ENCODE peak calls at places on chromosomes 3 and 15, in nine cellular contexts. One of them, this sample, is unnamed.
A peak's percentile ranks its signal among the peaks of the same experiment; 100 is the strongest.

GRCh38 chr3:192817053-192817452 is 89.7 kb upstream of the FGF12 start:
- DNase-seq in BE2C: no peak
- DNase-seq in psoas muscle: no peak
- DNase-seq in bronchial epithelial cell: peak; percentile 83
- DNase-seq in uterus: no peak
- DNase-seq in left lung: no peak
- DNase-seq in mucosa of descending colon: no peak
- DNase-seq in heart right ventricle: no peak
- DNase-seq in tibial artery: no peak
- DNase-seq in this sample: no peak

GRCh38 chr3:178703268-178703975 is 167.2 kb downstream of the KCNMB2 start:
- DNase-seq in BE2C: no peak
- DNase-seq in psoas muscle: no peak
- DNase-seq in bronchial epithelial cell: peak; percentile 97
- DNase-seq in uterus: no peak
- DNase-seq in left lung: no peak
- DNase-seq in mucosa of descending colon: no peak
- DNase-seq in heart right ventricle: no peak
- DNase-seq in tibial artery: no peak
- DNase-seq in this sample: no peak

GRCh38 chr15:83793069-83793468 is 139.1 kb downstream of the ADAMTSL3 start:
- DNase-seq in BE2C: no peak
- DNase-seq in psoas muscle: no peak
- DNase-seq in bronchial epithelial cell: no peak
- DNase-seq in uterus: no peak
- DNase-seq in left lung: no peak
- DNase-seq in mucosa of descending colon: no peak
- DNase-seq in heart right ventricle: no peak
- DNase-seq in tibial artery: no peak
- DNase-seq in this sample: no peak

GRCh38 chr15:67077641-67078215 is 12.3 kb downstream of the SMAD3 start:
- DNase-seq in BE2C: no peak
- DNase-seq in psoas muscle: peak; percentile 60
- DNase-seq in bronchial epithelial cell: peak; percentile 49
- DNase-seq in uterus: no peak
- DNase-seq in left lung: no peak
- DNase-seq in mucosa of descending colon: peak; percentile 71
- DNase-seq in heart right ventricle: no peak
- DNase-seq in tibial artery: no peak
- DNase-seq in this sample: no peak

GRCh38 chr3:139718415-139718814 is 40.6 kb upstream of the NMNAT3 start:
- DNase-seq in BE2C: peak; percentile 69
- DNase-seq in psoas muscle: peak; percentile 53
- DNase-seq in bronchial epithelial cell: peak; percentile 39
- DNase-seq in uterus: peak; percentile 37
- DNase-seq in left lung: no peak
- DNase-seq in mucosa of descending colon: peak; percentile 35
- DNase-seq in heart right ventricle: peak; percentile 18
- DNase-seq in tibial artery: no peak
- DNase-seq in this sample: no peak

GRCh38 chr15:42151012-42151615 is 5.3 kb downstream of the PLA2G4F start:
- DNase-seq in BE2C: no peak
- DNase-seq in psoas muscle: no peak
- DNase-seq in bronchial epithelial cell: no peak
- DNase-seq in uterus: no peak
- DNase-seq in left lung: no peak
- DNase-seq in mucosa of descending colon: no peak
- DNase-seq in heart right ventricle: no peak
- DNase-seq in tibial artery: no peak
- DNase-seq in this sample: no peak

GRCh38 chr3:159448902-159449301 is 539.7 kb upstream of the IL12A start:
- DNase-seq in BE2C: no peak
- DNase-seq in psoas muscle: no peak
- DNase-seq in bronchial epithelial cell: peak; percentile 52
- DNase-seq in uterus: no peak
- DNase-seq in left lung: no peak
- DNase-seq in mucosa of descending colon: no peak
- DNase-seq in heart right ventricle: no peak
- DNase-seq in tibial artery: no peak
- DNase-seq in this sample: no peak

GRCh38 chr3:130700541-130700940 is 46.1 kb downstream of the PIK3R4 start:
- DNase-seq in BE2C: no peak
- DNase-seq in psoas muscle: no peak
- DNase-seq in bronchial epithelial cell: no peak
- DNase-seq in uterus: no peak
- DNase-seq in left lung: no peak
- DNase-seq in mucosa of descending colon: no peak
- DNase-seq in heart right ventricle: no peak
- DNase-seq in tibial artery: no peak
- DNase-seq in this sample: no peak

GRCh38 chr3:156948402-156949210 is 122.5 kb downstream of the LEKR1 start:
- DNase-seq in BE2C: no peak
- DNase-seq in psoas muscle: no peak
- DNase-seq in bronchial epithelial cell: no peak
- DNase-seq in uterus: no peak
- DNase-seq in left lung: no peak
- DNase-seq in mucosa of descending colon: no peak
- DNase-seq in heart right ventricle: no peak
- DNase-seq in tibial artery: no peak
- DNase-seq in this sample: no peak

GRCh38 chr15:24862726-24863521 is 91.9 kb upstream of the SNRPN start:
- DNase-seq in BE2C: no peak
- DNase-seq in psoas muscle: no peak
- DNase-seq in bronchial epithelial cell: no peak
- DNase-seq in uterus: no peak
- DNase-seq in left lung: no peak
- DNase-seq in mucosa of descending colon: no peak
- DNase-seq in heart right ventricle: no peak
- DNase-seq in tibial artery: no peak
- DNase-seq in this sample: no peak

GRCh38 chr3:197466586-197467399 is 89.0 kb downstream of the BDH1 start:
- DNase-seq in BE2C: peak; percentile 70
- DNase-seq in psoas muscle: no peak
- DNase-seq in bronchial epithelial cell: peak; percentile 54
- DNase-seq in uterus: no peak
- DNase-seq in left lung: no peak
- DNase-seq in mucosa of descending colon: no peak
- DNase-seq in heart right ventricle: no peak
- DNase-seq in tibial artery: no peak
- DNase-seq in this sample: no peak

GRCh38 chr15:61083081-61083780 is 145.9 kb downstream of the RORA start:
- DNase-seq in BE2C: no peak
- DNase-seq in psoas muscle: no peak
- DNase-seq in bronchial epithelial cell: no peak
- DNase-seq in uterus: no peak
- DNase-seq in left lung: no peak
- DNase-seq in mucosa of descending colon: no peak
- DNase-seq in heart right ventricle: no peak
- DNase-seq in tibial artery: no peak
- DNase-seq in this sample: no peak

GRCh38 chr3:129758921-129759320 is 134.6 kb downstream of the TMCC1 start:
- DNase-seq in BE2C: no peak
- DNase-seq in psoas muscle: no peak
- DNase-seq in bronchial epithelial cell: no peak
- DNase-seq in uterus: no peak
- DNase-seq in left lung: no peak
- DNase-seq in mucosa of descending colon: no peak
- DNase-seq in heart right ventricle: no peak
- DNase-seq in tibial artery: no peak
- DNase-seq in this sample: no peak

GRCh38 chr3:113264249-113264648 is 52.9 kb downstream of the BOC start:
- DNase-seq in BE2C: no peak
- DNase-seq in psoas muscle: no peak
- DNase-seq in bronchial epithelial cell: no peak
- DNase-seq in uterus: no peak
- DNase-seq in left lung: no peak
- DNase-seq in mucosa of descending colon: no peak
- DNase-seq in heart right ventricle: no peak
- DNase-seq in tibial artery: no peak
- DNase-seq in this sample: no peak

GRCh38 chr3:113261996-113262665 is 50.8 kb downstream of the BOC start:
- DNase-seq in BE2C: no peak
- DNase-seq in psoas muscle: no peak
- DNase-seq in bronchial epithelial cell: no peak
- DNase-seq in uterus: peak; percentile 53
- DNase-seq in left lung: no peak
- DNase-seq in mucosa of descending colon: no peak
- DNase-seq in heart right ventricle: no peak
- DNase-seq in tibial artery: peak; percentile 67
- DNase-seq in this sample: no peak

GRCh38 chr3:113260980-113261920 is 49.9 kb downstream of the BOC start:
- DNase-seq in BE2C: no peak
- DNase-seq in psoas muscle: peak; percentile 69
- DNase-seq in bronchial epithelial cell: no peak
- DNase-seq in uterus: peak; percentile 85
- DNase-seq in left lung: no peak
- DNase-seq in mucosa of descending colon: no peak
- DNase-seq in heart right ventricle: no peak
- DNase-seq in tibial artery: no peak
- DNase-seq in this sample: no peak

GRCh38 chr3:113264741-113265140 is 53.4 kb downstream of the BOC start:
- DNase-seq in BE2C: no peak
- DNase-seq in psoas muscle: peak; percentile 46
- DNase-seq in bronchial epithelial cell: no peak
- DNase-seq in uterus: no peak
- DNase-seq in left lung: no peak
- DNase-seq in mucosa of descending colon: no peak
- DNase-seq in heart right ventricle: no peak
- DNase-seq in tibial artery: no peak
- DNase-seq in this sample: no peak

DNA sequence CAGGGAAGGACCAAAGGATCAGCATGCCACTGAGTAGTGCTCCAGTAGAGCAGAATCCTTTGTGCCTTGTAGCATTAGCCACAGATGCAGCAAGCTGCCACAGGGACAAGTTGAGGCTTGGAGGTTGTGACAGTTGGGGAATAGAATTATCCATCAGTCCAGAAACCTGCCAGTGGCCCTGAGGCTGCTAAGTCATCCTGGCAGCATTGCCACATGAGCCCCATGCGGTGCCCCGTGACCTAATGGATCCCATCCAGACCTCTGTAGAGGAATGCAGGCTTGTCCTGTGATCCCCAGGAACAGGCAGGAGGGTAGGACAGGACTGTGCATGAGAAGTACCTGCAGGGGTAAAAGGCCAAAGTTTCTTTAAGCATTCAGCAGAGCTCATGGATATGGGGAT is 51.7 kb downstream of the BOC start:
- DNase-seq in BE2C: no peak
- DNase-seq in psoas muscle: no peak
- DNase-seq in bronchial epithelial cell: peak; percentile 62
- DNase-seq in uterus: no peak
- DNase-seq in left lung: no peak
- DNase-seq in mucosa of descending colon: no peak
- DNase-seq in heart right ventricle: no peak
- DNase-seq in tibial artery: no peak
- DNase-seq in this sample: no peak
- H3K4me3 ChIP-seq in BE2C: no peak overlapping the region
- H3K4me3 ChIP-seq in psoas muscle: no peak overlapping the region
- H3K4me3 ChIP-seq in bronchial epithelial cell: no peak overlapping the region
- H3K4me3 ChIP-seq in uterus: no peak overlapping the region
- H3K4me3 ChIP-seq in left lung: no peak overlapping the region
- H3K4me3 ChIP-seq in mucosa of descending colon: no peak overlapping the region
- H3K4me3 ChIP-seq in heart right ventricle: no peak overlapping the region
- H3K4me3 ChIP-seq in tibial artery: no peak overlapping the region
- H3K4me3 ChIP-seq in this sample: no peak overlapping the region

DNA sequence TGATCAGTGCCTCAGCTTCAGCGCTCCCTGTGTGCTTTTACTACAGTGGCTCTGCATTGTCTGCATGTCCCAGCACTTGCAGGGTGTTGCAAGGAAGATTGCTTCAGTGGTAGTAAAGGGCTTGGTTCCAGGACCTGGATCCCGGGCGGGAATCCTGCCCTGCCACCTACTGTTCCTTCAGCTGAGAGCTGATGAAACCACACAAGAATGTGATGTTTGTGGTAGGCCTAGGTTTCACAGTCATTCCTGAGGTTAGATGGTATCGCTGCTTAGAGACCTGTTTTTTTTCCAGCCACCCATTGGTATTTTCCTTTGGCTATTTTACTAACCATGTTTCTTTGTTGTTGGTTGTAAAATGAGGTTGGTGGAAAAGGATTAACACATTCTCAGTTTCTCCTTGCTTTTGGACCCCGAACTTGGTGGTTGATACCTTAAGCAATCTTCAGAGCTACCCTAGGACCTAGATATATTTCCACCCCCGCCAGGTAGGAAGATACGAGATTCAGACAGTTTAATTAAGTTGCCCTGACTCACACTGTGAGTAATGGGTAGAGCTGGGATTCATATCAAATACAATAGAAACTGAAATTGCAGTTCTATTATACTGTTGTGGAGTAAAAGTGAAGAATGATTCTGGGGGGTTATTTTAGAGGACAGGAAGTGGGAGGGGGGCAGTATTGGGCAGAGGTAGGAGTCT is 11.4 kb downstream of the GPR87 start:
- DNase-seq in BE2C: no peak
- DNase-seq in psoas muscle: peak; percentile 51
- DNase-seq in bronchial epithelial cell: peak; percentile 98
- DNase-seq in uterus: peak; percentile 29
- DNase-seq in left lung: no peak
- DNase-seq in mucosa of descending colon: peak; percentile 29
- DNase-seq in heart right ventricle: no peak
- DNase-seq in tibial artery: no peak
- DNase-seq in this sample: no peak
- TF ChIP-seq CTCF in BE2C: no peak
- TF ChIP-seq CTCF in psoas muscle: no peak
- TF ChIP-seq CTCF in bronchial epithelial cell: peak; percentile 33
- TF ChIP-seq CTCF in uterus: no peak
- TF ChIP-seq CTCF in left lung: no peak
- TF ChIP-seq CTCF in mucosa of descending colon: no peak
- TF ChIP-seq CTCF in heart right ventricle: no peak
- TF ChIP-seq CTCF in tibial artery: no peak
- TF ChIP-seq CTCF in this sample: no peak

GRCh38 chr3:16486951-16487480 is 26.5 kb downstream of the RFTN1 start:
- DNase-seq in BE2C: no peak
- DNase-seq in psoas muscle: no peak
- DNase-seq in bronchial epithelial cell: no peak
- DNase-seq in uterus: no peak
- DNase-seq in left lung: no peak
- DNase-seq in mucosa of descending colon: no peak
- DNase-seq in heart right ventricle: no peak
- DNase-seq in tibial artery: no peak
- DNase-seq in this sample: no peak
- H3K36me3 ChIP-seq in BE2C: no peaks in the 10 kb centered on the region
- H3K36me3 ChIP-seq in psoas muscle: peaks cover 22% of the 10 kb centered on the region
- H3K36me3 ChIP-seq in bronchial epithelial cell: peaks cover 2% of the 10 kb centered on the region
- H3K36me3 ChIP-seq in uterus: no peaks in the 10 kb centered on the region
- H3K36me3 ChIP-seq in left lung: peaks cover 9% of the 10 kb centered on the region
- H3K36me3 ChIP-seq in mucosa of descending colon: no peaks in the 10 kb centered on the region
- H3K36me3 ChIP-seq in heart right ventricle: no peaks in the 10 kb centered on the region
- H3K36me3 ChIP-seq in tibial artery: peaks cover 4% of the 10 kb centered on the region
- H3K36me3 ChIP-seq in this sample: peaks cover 10% of the 10 kb centered on the region

DNA sequence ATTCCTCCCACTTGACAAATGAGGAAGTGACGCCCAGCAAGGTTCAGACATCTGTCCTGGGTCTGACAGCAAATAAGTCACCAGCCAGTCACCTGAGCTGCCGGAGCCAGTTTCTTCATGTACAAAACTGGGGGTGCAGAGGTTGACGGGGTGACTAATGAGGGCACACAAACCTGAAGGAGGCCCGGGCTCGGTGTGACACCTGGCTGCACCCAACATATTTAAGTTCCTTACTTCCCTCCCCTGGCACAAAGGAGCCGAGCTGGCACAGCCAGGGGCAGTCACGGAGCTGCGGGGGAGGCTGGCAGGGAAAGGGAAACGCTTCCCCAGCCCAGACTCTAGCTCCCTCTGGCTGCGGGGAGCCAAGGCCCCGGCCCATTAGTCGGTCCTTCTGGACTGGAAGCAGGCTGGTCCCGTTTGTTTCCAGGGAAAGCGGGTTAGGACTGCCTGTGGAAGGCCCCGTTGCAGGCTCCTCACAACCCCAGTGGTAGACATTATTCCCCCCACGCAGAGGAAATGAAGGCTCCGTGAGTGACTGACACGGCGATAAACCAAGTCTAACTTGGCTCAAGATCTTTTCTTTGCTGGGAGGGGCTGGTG is 2.3 kb downstream of the FBXL22 start:
- DNase-seq in BE2C: peak; percentile 48
- DNase-seq in psoas muscle: peak; percentile 85
- DNase-seq in bronchial epithelial cell: peak; percentile 73
- DNase-seq in uterus: peak; percentile 65
- DNase-seq in left lung: peak; percentile 90
- DNase-seq in mucosa of descending colon: peak; percentile 74
- DNase-seq in heart right ventricle: peak; percentile 66
- DNase-seq in tibial artery: peak; percentile 91
- DNase-seq in this sample: peak; percentile 61
- H3K4me3 ChIP-seq in BE2C: peak overlapping the region; percentile 63
- H3K4me3 ChIP-seq in psoas muscle: peak overlapping the region; percentile 90
- H3K4me3 ChIP-seq in bronchial epithelial cell: peak overlapping the region; percentile 81
- H3K4me3 ChIP-seq in uterus: peak overlapping the region; percentile 46
- H3K4me3 ChIP-seq in left lung: peak overlapping the region; percentile 62
- H3K4me3 ChIP-seq in mucosa of descending colon: no peak overlapping the region
- H3K4me3 ChIP-seq in heart right ventricle: peak overlapping the region; percentile 66
- H3K4me3 ChIP-seq in tibial artery: peak overlapping the region; percentile 66
- H3K4me3 ChIP-seq in this sample: peak overlapping the region; percentile 66